ENCODE peak calls at places on chromosome 15, in ten cellular contexts. F is OCI-LY7, R is foreskin fibroblast, N is fibroblast of mammary gland, Z is AG10803, M is bronchial epithelial cell, L is astrocyte, U is H9, W is hepatocyte, T is GM13977. H is an unnamed sample.

GRCh38 chr15:49215768-49216739 is 46.0 kb downstream of the GALK2 start:
- DNase-seq in F (peak), R (no peak), N (no peak), Z (no peak), M (peak), L (no peak), U (no peak), W (no peak), T (peak), H (no peak)

GRCh38 chr15:25717116-25717755 is 145.9 kb downstream of the ATP10A start:
- DNase-seq in F (no peak), R (no peak), N (no peak), Z (peak), M (no peak), L (peak), U (no peak), W (no peak), T (no peak), H (peak)

GRCh38 chr15:96053039-96054021 is 277.2 kb upstream of the NR2F2 start:
- DNase-seq in F (no peak), R (no peak), N (no peak), Z (no peak), M (peak), L (peak), U (peak), W (peak), T (no peak), H (no peak)

GRCh38 chr15:74951006-74951405 is 5.6 kb downstream of the RPP25 start:
- DNase-seq in F (no peak), R (no peak), N (no peak), Z (no peak), M (no peak), L (no peak), U (no peak), W (no peak), T (no peak), H (no peak)

GRCh38 chr15:99411234-99411633 is 154.6 kb upstream of the MEF2A start:
- DNase-seq in F (no peak), R (no peak), N (no peak), Z (no peak), M (no peak), L (no peak), U (no peak), W (no peak), T (no peak), H (no peak)

GRCh38 chr15:85361306-85361705 is 19.1 kb upstream of the AKAP13 start:
- DNase-seq in F (peak), R (no peak), N (no peak), Z (no peak), M (no peak), L (no peak), U (no peak), W (no peak), T (peak), H (no peak)

GRCh38 chr15:85587707-85588441 is 206.9 kb downstream of the KLHL25 start:
- DNase-seq in F (no peak), R (peak), N (peak), Z (peak), M (peak), L (peak), U (no peak), W (peak), T (no peak), H (peak)

GRCh38 chr15:57216288-57216687 is 160.0 kb upstream of the CGNL1 start:
- DNase-seq in F (no peak), R (peak), N (peak), Z (peak), M (peak), L (peak), U (no peak), W (peak), T (no peak), H (peak)

GRCh38 chr15:57312323-57313133 is 63.8 kb upstream of the CGNL1 start:
- DNase-seq in F (no peak), R (no peak), N (no peak), Z (no peak), M (no peak), L (no peak), U (no peak), W (peak), T (no peak), H (no peak)

GRCh38 chr15:52529940-52530339 is 1.3 kb upstream of the MYO5A start:
- DNase-seq in F (no peak), R (no peak), N (no peak), Z (no peak), M (no peak), L (no peak), U (no peak), W (no peak), T (no peak), H (no peak)

GRCh38 chr15:39454189-39454986 is 126.5 kb upstream of the THBS1 start:
- DNase-seq in F (no peak), R (peak), N (peak), Z (peak), M (no peak), L (no peak), U (no peak), W (no peak), T (no peak), H (peak)

GRCh38 chr15:50353251-50353998 is 1.6 kb downstream of the GABPB1 start:
- DNase-seq in F (peak), R (peak), N (peak), Z (peak), M (peak), L (peak), U (no peak), W (peak), T (peak), H (peak)

GRCh38 chr15:72106068-72106467 is 11.9 kb downstream of the MYO9A start:
- DNase-seq in F (no peak), R (no peak), N (no peak), Z (no peak), M (no peak), L (no peak), U (no peak), W (no peak), T (no peak), H (no peak)

GRCh38 chr15:59369597-59369996 is 3.1 kb downstream of the MYO1E start:
- DNase-seq in F (no peak), R (no peak), N (peak), Z (no peak), M (peak), L (no peak), U (no peak), W (no peak), T (peak), H (no peak)

GRCh38 chr15:100762913-100763627 is 116.6 kb upstream of the ALDH1A3 start:
- DNase-seq in F (no peak), R (peak), N (no peak), Z (no peak), M (no peak), L (no peak), U (no peak), W (no peak), T (peak), H (no peak)

GRCh38 chr15:95262866-95263564 is 1031.7 kb downstream of the MCTP2 start:
- DNase-seq in F (no peak), R (peak), N (peak), Z (peak), M (peak), L (peak), U (no peak), W (no peak), T (no peak), H (peak)

GRCh38 chr15:44468713-44469385 is 41.4 kb downstream of the CTDSPL2 start:
- DNase-seq in F (no peak), R (peak), N (peak), Z (peak), M (peak), L (peak), U (no peak), W (no peak), T (no peak), H (peak)

GRCh38 chr15:81027200-81027599 is 26.5 kb downstream of the TLNRD1 start:
- DNase-seq in F (no peak), R (no peak), N (no peak), Z (peak), M (no peak), L (peak), U (no peak), W (no peak), T (no peak), H (no peak)

DNA sequence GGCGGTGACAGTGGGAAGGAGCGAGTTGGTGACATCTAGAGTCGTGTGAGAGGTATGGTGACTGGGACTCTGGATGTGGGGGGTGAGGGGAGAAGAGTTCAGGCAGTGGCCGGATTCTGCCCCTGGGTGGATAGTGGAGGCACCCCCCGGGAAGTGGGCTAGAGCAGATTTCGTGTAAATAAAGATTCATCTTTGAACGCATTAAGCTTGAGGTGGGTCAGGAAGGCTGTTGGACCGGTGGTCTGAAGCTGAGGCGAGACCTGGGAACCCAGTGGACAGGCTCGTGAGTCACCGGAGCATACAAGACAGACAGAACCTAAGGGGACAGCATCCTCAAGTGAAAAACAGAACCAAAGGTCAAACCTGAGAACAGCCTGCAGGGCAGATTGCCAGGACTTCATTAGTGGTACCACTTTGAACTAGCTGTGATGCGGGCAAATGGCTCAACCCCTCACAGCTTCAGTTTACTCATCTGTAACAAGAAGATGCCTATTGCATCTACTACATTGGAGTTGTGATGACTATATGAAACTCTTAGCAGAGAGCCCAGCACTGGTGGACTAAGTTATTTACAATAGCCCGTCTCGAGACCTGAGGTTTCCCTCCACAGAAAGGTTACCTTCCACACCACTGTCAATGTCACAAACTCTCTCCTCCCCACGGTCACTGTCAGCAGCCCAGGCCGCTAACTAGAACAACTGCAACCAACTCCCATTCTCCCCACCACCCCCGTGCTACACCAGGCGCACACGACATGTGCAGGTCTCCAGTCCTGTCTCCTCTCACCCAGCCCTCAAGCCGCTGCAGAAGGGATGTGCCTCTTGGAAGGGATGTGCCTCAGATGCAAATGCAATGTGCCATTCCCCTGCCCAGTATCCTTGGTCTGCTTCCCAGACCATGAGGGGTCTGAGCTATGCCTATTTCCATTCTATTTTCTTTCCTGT is 901 bp upstream of the CLN6 start:
- DNase-seq in F (peak), R (peak), N (peak), Z (peak), M (no peak), L (no peak), U (no peak), W (no peak), T (peak), H (no peak)
- TF ChIP-seq CTCF in F (peak), R (no peak), N (no peak), Z (no peak), M (no peak), L (no peak), U (no peak), W (no peak), T (peak), H (no peak)

GRCh38 chr15:89421219-89421618 is 75.2 kb downstream of the RHCG start:
- DNase-seq in F (no peak), R (no peak), N (no peak), Z (no peak), M (no peak), L (no peak), U (no peak), W (no peak), T (no peak), H (no peak)
- TF ChIP-seq CTCF in F (peak), R (no peak), N (no peak), Z (no peak), M (no peak), L (no peak), U (peak), W (no peak), T (peak), H (no peak)

GRCh38 chr15:28933710-28934445 is 48.1 kb downstream of the APBA2 start:
- DNase-seq in F (no peak), R (no peak), N (no peak), Z (no peak), M (no peak), L (peak), U (no peak), W (no peak), T (no peak), H (no peak)

GRCh38 chr15:28936081-28936480 is 50.3 kb downstream of the APBA2 start:
- DNase-seq in F (no peak), R (no peak), N (no peak), Z (no peak), M (no peak), L (no peak), U (no peak), W (no peak), T (no peak), H (no peak)

GRCh38 chr15:28936481-28936881 is 50.7 kb downstream of the APBA2 start:
- DNase-seq in F (no peak), R (no peak), N (no peak), Z (no peak), M (no peak), L (no peak), U (no peak), W (no peak), T (no peak), H (no peak)

GRCh38 chr15:28934645-28935044 is 48.9 kb downstream of the APBA2 start:
- DNase-seq in F (no peak), R (no peak), N (no peak), Z (no peak), M (no peak), L (no peak), U (no peak), W (no peak), T (no peak), H (no peak)

DNA sequence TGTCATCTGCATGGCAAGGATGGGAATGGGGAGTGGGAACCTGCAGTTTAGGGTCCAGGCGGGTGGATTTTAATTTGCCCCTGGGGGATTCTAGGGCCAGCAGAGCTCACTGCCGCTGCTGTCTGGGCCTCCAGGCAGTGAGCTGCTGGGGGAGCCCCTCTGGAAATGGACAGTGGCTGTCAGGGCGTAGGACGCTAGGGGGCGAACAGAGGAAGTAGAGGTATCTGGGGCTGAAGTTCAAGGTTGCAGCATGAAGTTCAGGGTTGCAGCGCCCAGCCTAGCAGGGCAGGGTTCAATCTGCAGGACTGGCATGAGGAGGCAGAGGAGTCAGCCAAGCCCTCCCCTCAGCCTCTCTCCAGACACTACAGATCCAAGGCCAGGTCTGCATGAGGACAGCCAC is 49.5 kb downstream of the APBA2 start:
- DNase-seq in F (peak), R (no peak), N (no peak), Z (no peak), M (no peak), L (no peak), U (peak), W (no peak), T (no peak), H (no peak)
- TF ChIP-seq CTCF in F (peak), R (no peak), N (no peak), Z (no peak), M (peak), L (peak), U (peak), W (peak), T (peak), H (no peak)

DNA sequence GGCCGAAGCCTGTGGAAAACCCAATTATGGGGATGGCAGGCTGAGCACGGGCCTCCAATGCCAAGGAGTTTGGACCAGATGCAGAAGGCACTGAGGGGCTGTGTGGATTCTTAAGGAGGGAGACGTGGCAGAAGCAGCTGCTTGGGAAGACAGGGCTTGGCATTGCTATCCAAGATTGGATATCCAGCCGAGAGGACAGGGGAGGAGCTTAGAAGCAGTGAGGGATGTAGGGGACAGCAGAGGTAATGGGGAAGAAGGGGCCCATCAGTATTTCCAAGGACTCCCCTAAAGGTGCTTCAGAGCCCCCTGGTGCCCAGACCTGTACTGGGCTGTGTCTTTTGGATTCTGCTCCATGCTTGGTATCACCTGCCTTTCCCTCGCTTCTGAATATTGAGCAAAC is 112.8 kb upstream of the TLE3 start:
- DNase-seq in F (peak), R (no peak), N (no peak), Z (no peak), M (no peak), L (no peak), U (peak), W (no peak), T (no peak), H (no peak)
- TF ChIP-seq CTCF in F (peak), R (no peak), N (peak), Z (no peak), M (no peak), L (no peak), U (peak), W (no peak), T (peak), H (no peak)

GRCh38 chr15:98142584-98142983 is 182.1 kb downstream of the ARRDC4 start:
- DNase-seq in F (no peak), R (no peak), N (no peak), Z (no peak), M (no peak), L (no peak), U (peak), W (no peak), T (no peak), H (no peak)
- TF ChIP-seq CTCF in F (peak), R (peak), N (peak), Z (peak), M (no peak), L (no peak), U (peak), W (no peak), T (no peak), H (peak)

DNA sequence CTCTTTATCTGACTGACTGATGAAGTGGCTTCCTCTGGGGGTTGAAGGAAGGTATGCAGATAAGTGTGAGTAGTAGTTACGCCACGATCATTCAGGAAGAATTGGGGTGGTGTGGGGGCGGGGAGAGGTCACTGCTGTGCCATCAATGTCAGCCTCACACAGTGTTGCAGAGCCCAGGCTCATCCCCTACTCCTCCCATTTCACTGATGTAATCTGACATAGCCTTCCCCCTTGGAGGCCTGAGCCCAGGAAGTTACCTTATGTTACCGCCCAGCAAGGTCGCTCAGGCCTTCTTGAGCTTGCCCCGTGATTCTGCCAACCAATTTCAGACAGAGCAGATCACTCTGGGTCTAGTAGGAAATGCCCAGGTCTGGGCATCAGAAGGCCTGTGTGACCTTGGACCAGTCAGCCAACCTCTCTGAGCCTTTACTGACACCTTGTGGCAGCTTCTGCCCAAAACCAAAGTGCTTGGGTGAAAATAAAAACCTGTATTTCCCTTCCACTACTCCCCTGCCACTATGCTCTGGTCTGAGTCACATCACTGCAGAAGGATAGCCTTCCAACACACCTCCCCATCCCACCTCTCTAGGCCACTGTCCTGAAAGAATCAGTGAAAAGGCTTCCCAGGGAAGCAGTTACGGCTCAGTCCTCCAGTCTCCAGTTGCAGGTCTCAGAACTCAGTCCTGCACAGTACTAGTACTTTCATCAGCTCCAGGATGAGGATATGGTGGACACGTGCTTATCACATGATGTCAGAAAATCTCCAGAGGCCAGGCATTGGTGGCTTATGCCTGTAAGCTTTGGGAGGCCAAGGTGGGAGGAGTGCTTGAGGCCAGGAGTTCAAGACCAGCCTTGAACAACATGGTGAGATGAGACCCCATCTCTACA is 28.1 kb upstream of the INSYN1 start:
- DNase-seq in F (peak), R (peak), N (peak), Z (no peak), M (peak), L (no peak), U (peak), W (no peak), T (no peak), H (peak)
- TF ChIP-seq CTCF in F (peak), R (peak), N (peak), Z (peak), M (peak), L (peak), U (peak), W (peak), T (peak), H (peak)

H was measured in fibroblast of the aortic adventitia.